ENCODE peak calls at places on chromosome 9, in eight cellular contexts. D is RPMI8226, S is neural progenitor cell, X is GM23248, Q is hypothalamus, H is NCI-H1436, Y is HT-29, O is type B pancreatic cell. J is an unnamed sample.

GRCh38 chr9:97875111-97875510 is 22.1 kb downstream of the FOXE1 start:
- DNase-seq in H (no peak), X (no peak), Q (no peak), S (no peak), O (no peak), D (no peak), Y (no peak), J (no peak)

GRCh38 chr9:133463234-133463863 is 3.6 kb downstream of the CACFD1 start:
- DNase-seq in O (no peak), X (no peak), Y (peak), D (peak), Q (no peak), S (peak), H (no peak), J (no peak)

GRCh38 chr9:77933019-77933418 is 98.6 kb downstream of the GNAQ start:
- DNase-seq in Q (no peak), S (no peak), X (no peak), H (no peak), O (no peak), Y (peak), D (no peak), J (no peak)

GRCh38 chr9:134842321-134842720 is 38.3 kb upstream of the FCN2 start:
- DNase-seq in X (no peak), S (no peak), D (no peak), Y (no peak), H (no peak), O (no peak), Q (no peak), J (no peak)

GRCh38 chr9:26946753-26947727 is at the start of gene PLAA:
- DNase-seq in Y (peak), Q (peak), X (peak), H (peak), O (peak), S (peak), D (peak), J (peak)

GRCh38 chr9:36948051-36948450 is 86.0 kb downstream of the PAX5 start:
- DNase-seq in D (no peak), X (no peak), H (no peak), Y (no peak), O (no peak), S (no peak), Q (no peak), J (no peak)

GRCh38 chr9:123359546-123359945 is 3.5 kb downstream of the CRB2 start:
- DNase-seq in X (no peak), H (no peak), S (no peak), D (no peak), O (no peak), Y (peak), Q (no peak), J (no peak)

GRCh38 chr9:6598249-6598725 is 47.2 kb downstream of the GLDC start:
- DNase-seq in Y (no peak), D (no peak), O (no peak), X (no peak), H (no peak), Q (no peak), S (no peak), J (no peak)

GRCh38 chr9:21311888-21312287 is 6.8 kb upstream of the IFNA5 start:
- DNase-seq in O (no peak), Y (no peak), H (no peak), Q (no peak), D (peak), X (no peak), S (no peak), J (no peak)

GRCh38 chr9:69180670-69181069 is 6.6 kb downstream of the TJP2 start:
- DNase-seq in X (peak), Q (no peak), Y (peak), O (no peak), H (no peak), D (no peak), S (no peak), J (no peak)

GRCh38 chr9:106921341-106921899 is 58.5 kb downstream of the ZNF462 start:
- DNase-seq in X (peak), O (no peak), S (peak), D (no peak), H (peak), Y (peak), Q (no peak), J (no peak)

GRCh38 chr9:81562221-81563019 is 126.9 kb downstream of the TLE1 start:
- DNase-seq in X (peak), O (no peak), H (no peak), D (no peak), Q (no peak), S (peak), Y (peak), J (peak)

GRCh38 chr9:135907446-135908333 is at the start of gene CAMSAP1:
- DNase-seq in D (peak), S (peak), H (peak), Q (peak), Y (peak), O (peak), X (peak), J (peak)

GRCh38 chr9:105064248-105065118 is 136.5 kb upstream of the ABCA1 start:
- DNase-seq in Q (peak), D (peak), H (peak), S (peak), O (no peak), X (peak), Y (peak), J (peak)

GRCh38 chr9:128361981-128362646 is 9.1 kb upstream of the URM1 start:
- DNase-seq in O (peak), H (peak), X (peak), Q (peak), D (peak), Y (peak), S (peak), J (peak)

GRCh38 chr9:105346273-105346672 is 101.6 kb upstream of the FSD1L start:
- DNase-seq in Y (no peak), H (peak), S (no peak), D (no peak), X (no peak), O (no peak), Q (no peak), J (no peak)

GRCh38 chr9:36426945-36427344 is 26.9 kb upstream of the RNF38 start:
- DNase-seq in O (no peak), H (no peak), Y (no peak), Q (no peak), X (no peak), D (no peak), S (no peak), J (no peak)

GRCh38 chr9:19208653-19209052 is 21.8 kb upstream of the DENND4C start:
- DNase-seq in Q (no peak), S (no peak), H (no peak), O (no peak), D (no peak), X (no peak), Y (peak), J (no peak)

GRCh38 chr9:111621895-111622480 is 9.1 kb upstream of the DNAJC25 start:
- DNase-seq in H (no peak), Y (peak), X (peak), O (no peak), D (peak), S (peak), Q (no peak), J (no peak)

GRCh38 chr9:127635198-127635735 is 23.2 kb downstream of the STXBP1 start:
- DNase-seq in S (no peak), Y (no peak), Q (no peak), H (no peak), O (no peak), X (no peak), D (no peak), J (no peak)

GRCh38 chr9:69168709-69169217 is 5.3 kb upstream of the TJP2 start:
- DNase-seq in Q (no peak), O (no peak), Y (no peak), S (no peak), H (peak), X (peak), D (peak), J (no peak)

GRCh38 chr9:137441289-137441934 is at the start of gene ENTPD8:
- DNase-seq in H (peak), Q (no peak), D (peak), X (peak), S (peak), Y (peak), O (no peak), J (no peak)

GRCh38 chr9:69945671-69946141 is 97.9 kb upstream of the MAMDC2 start:
- DNase-seq in S (no peak), O (no peak), H (no peak), D (no peak), Q (no peak), Y (no peak), X (peak), J (peak)

J was measured in lower leg skin.